ENCODE peak calls at places on chromosome 5, in five cellular contexts. I, Z, B, A and X are unnamed samples.

GRCh38 chr5:18024542-18024941 is 390.3 kb downstream of the TAF11L14 start:
- DNase-seq in I (no peak), Z (no peak), B (no peak), A (no peak), X (no peak)

GRCh38 chr5:32193591-32193990 is 19.5 kb upstream of the GOLPH3 start:
- DNase-seq in I (no peak), Z (peak; percentile 86), B (no peak), A (no peak), X (peak; percentile 8)

GRCh38 chr5:171543486-171543885 is 124.0 kb downstream of the FGF18 start:
- DNase-seq in I (no peak), Z (no peak), B (no peak), A (no peak), X (no peak)

GRCh38 chr5:14305045-14305444 is 161.9 kb downstream of the TRIO start:
- DNase-seq in I (peak; percentile 70), Z (no peak), B (no peak), A (no peak), X (no peak)

GRCh38 chr5:151825445-151825844 is 53.7 kb downstream of the G3BP1 start:
- DNase-seq in I (peak; percentile 77), Z (no peak), B (peak; percentile 41), A (peak; percentile 61), X (peak; percentile 16)

GRCh38 chr5:141430332-141431113 is at the start of gene PCDHGA12:
- DNase-seq in I (peak; percentile 60), Z (no peak), B (peak; percentile 78), A (no peak), X (no peak)

GRCh38 chr5:135333737-135334515 is 65.1 kb downstream of the MACROH2A1 start:
- DNase-seq in I (no peak), Z (no peak), B (no peak), A (no peak), X (no peak)

GRCh38 chr5:113273949-113274348 is 160.8 kb downstream of the TSSK1B start:
- DNase-seq in I (no peak), Z (no peak), B (no peak), A (no peak), X (no peak)

GRCh38 chr5:132310141-132310834 is 16.1 kb downstream of the SLC22A4 start:
- DNase-seq in I (no peak), Z (no peak), B (no peak), A (peak; percentile 14), X (no peak)

GRCh38 chr5:173714551-173715428 is 98.3 kb upstream of the BOD1 start:
- DNase-seq in I (peak; percentile 95), Z (no peak), B (no peak), A (no peak), X (no peak)

GRCh38 chr5:73336366-73336765 is 112.2 kb downstream of the FOXD1 start:
- DNase-seq in I (no peak), Z (no peak), B (no peak), A (no peak), X (no peak)

GRCh38 chr5:28725001-28725400 is 1686.6 kb upstream of the CDH9 start:
- DNase-seq in I (no peak), Z (no peak), B (no peak), A (no peak), X (no peak)

GRCh38 chr5:62064993-62065392 is 241.0 kb upstream of the KIF2A start:
- DNase-seq in I (no peak), Z (no peak), B (no peak), A (no peak), X (no peak)

GRCh38 chr5:58764199-58764598 is 181.3 kb downstream of the RAB3C start:
- DNase-seq in I (no peak), Z (no peak), B (no peak), A (no peak), X (no peak)